ENCODE peak calls at places on chromosome 15, in six cellular contexts. One of them, this sample, is unnamed.

GRCh38 chr15:83613716-83614115 is 40.2 kb upstream of the ADAMTSL3 start:
- DNase-seq in cardiac fibroblast: no peak
- DNase-seq in upper lobe of right lung: no peak
- DNase-seq in neural crest cell: no peak
- DNase-seq in tibial artery: no peak
- DNase-seq in hepatocyte: no peak
- DNase-seq in this sample: peak

GRCh38 chr15:74428970-74429783 is 4.6 kb downstream of the SEMA7A start:
- DNase-seq in cardiac fibroblast: no peak
- DNase-seq in upper lobe of right lung: no peak
- DNase-seq in neural crest cell: no peak
- DNase-seq in tibial artery: no peak
- DNase-seq in hepatocyte: no peak
- DNase-seq in this sample: no peak

GRCh38 chr15:40937762-40938529 is 8.8 kb downstream of the DLL4 start:
- DNase-seq in cardiac fibroblast: no peak
- DNase-seq in upper lobe of right lung: no peak
- DNase-seq in neural crest cell: no peak
- DNase-seq in tibial artery: no peak
- DNase-seq in hepatocyte: no peak
- DNase-seq in this sample: no peak

GRCh38 chr15:99253381-99254090 is 2.3 kb downstream of the LRRC28 start:
- DNase-seq in cardiac fibroblast: peak
- DNase-seq in upper lobe of right lung: no peak
- DNase-seq in neural crest cell: no peak
- DNase-seq in tibial artery: no peak
- DNase-seq in hepatocyte: no peak
- DNase-seq in this sample: peak

GRCh38 chr15:74543583-74543982 is 2.6 kb downstream of the ARID3B start:
- DNase-seq in cardiac fibroblast: no peak
- DNase-seq in upper lobe of right lung: no peak
- DNase-seq in neural crest cell: no peak
- DNase-seq in tibial artery: no peak
- DNase-seq in hepatocyte: no peak
- DNase-seq in this sample: no peak

GRCh38 chr15:40458495-40459371 is 12.1 kb upstream of the CHST14 start:
- DNase-seq in cardiac fibroblast: no peak
- DNase-seq in upper lobe of right lung: peak
- DNase-seq in neural crest cell: no peak
- DNase-seq in tibial artery: no peak
- DNase-seq in hepatocyte: no peak
- DNase-seq in this sample: no peak

GRCh38 chr15:78992416-78993256 is 47.8 kb upstream of the CTSH start:
- DNase-seq in cardiac fibroblast: no peak
- DNase-seq in upper lobe of right lung: no peak
- DNase-seq in neural crest cell: no peak
- DNase-seq in tibial artery: peak
- DNase-seq in hepatocyte: no peak
- DNase-seq in this sample: peak

GRCh38 chr15:99566157-99566900 is 545 bp downstream of the MEF2A start:
- DNase-seq in cardiac fibroblast: no peak
- DNase-seq in upper lobe of right lung: peak
- DNase-seq in neural crest cell: peak
- DNase-seq in tibial artery: peak
- DNase-seq in hepatocyte: peak
- DNase-seq in this sample: no peak

GRCh38 chr15:99385865-99386264 is 134.6 kb downstream of the LRRC28 start:
- DNase-seq in cardiac fibroblast: peak
- DNase-seq in upper lobe of right lung: no peak
- DNase-seq in neural crest cell: no peak
- DNase-seq in tibial artery: peak
- DNase-seq in hepatocyte: peak
- DNase-seq in this sample: peak

GRCh38 chr15:32994810-32995424 is 199.6 kb downstream of the FMN1 start:
- DNase-seq in cardiac fibroblast: peak
- DNase-seq in upper lobe of right lung: no peak
- DNase-seq in neural crest cell: no peak
- DNase-seq in tibial artery: no peak
- DNase-seq in hepatocyte: peak
- DNase-seq in this sample: peak

GRCh38 chr15:32991544-32992192 is 202.8 kb downstream of the FMN1 start:
- DNase-seq in cardiac fibroblast: no peak
- DNase-seq in upper lobe of right lung: no peak
- DNase-seq in neural crest cell: no peak
- DNase-seq in tibial artery: no peak
- DNase-seq in hepatocyte: no peak
- DNase-seq in this sample: no peak

GRCh38 chr15:81480645-81481053 is 106.6 kb upstream of the TMC3 start:
- DNase-seq in cardiac fibroblast: peak
- DNase-seq in upper lobe of right lung: no peak
- DNase-seq in neural crest cell: peak
- DNase-seq in tibial artery: no peak
- DNase-seq in hepatocyte: peak
- DNase-seq in this sample: peak

GRCh38 chr15:37789881-37790280 is 144.6 kb upstream of the TMCO5A start:
- DNase-seq in cardiac fibroblast: peak
- DNase-seq in upper lobe of right lung: no peak
- DNase-seq in neural crest cell: no peak
- DNase-seq in tibial artery: no peak
- DNase-seq in hepatocyte: no peak
- DNase-seq in this sample: peak

GRCh38 chr15:78907577-78907976 is 34.9 kb downstream of the MORF4L1 start:
- DNase-seq in cardiac fibroblast: no peak
- DNase-seq in upper lobe of right lung: no peak
- DNase-seq in neural crest cell: no peak
- DNase-seq in tibial artery: no peak
- DNase-seq in hepatocyte: no peak
- DNase-seq in this sample: no peak

GRCh38 chr15:51103330-51103729 is 8.6 kb upstream of the TNFAIP8L3 start:
- DNase-seq in cardiac fibroblast: peak
- DNase-seq in upper lobe of right lung: no peak
- DNase-seq in neural crest cell: no peak
- DNase-seq in tibial artery: no peak
- DNase-seq in hepatocyte: no peak
- DNase-seq in this sample: peak

GRCh38 chr15:59292393-59292792 is 80.3 kb downstream of the MYO1E start:
- DNase-seq in cardiac fibroblast: peak
- DNase-seq in upper lobe of right lung: no peak
- DNase-seq in neural crest cell: peak
- DNase-seq in tibial artery: no peak
- DNase-seq in hepatocyte: no peak
- DNase-seq in this sample: peak

GRCh38 chr15:49712162-49712561 is 91.3 kb downstream of the DTWD1 start:
- DNase-seq in cardiac fibroblast: no peak
- DNase-seq in upper lobe of right lung: no peak
- DNase-seq in neural crest cell: no peak
- DNase-seq in tibial artery: no peak
- DNase-seq in hepatocyte: no peak
- DNase-seq in this sample: no peak

GRCh38 chr15:75840659-75841058 is 2.6 kb upstream of the UBE2Q2 start:
- DNase-seq in cardiac fibroblast: peak
- DNase-seq in upper lobe of right lung: no peak
- DNase-seq in neural crest cell: no peak
- DNase-seq in tibial artery: peak
- DNase-seq in hepatocyte: peak
- DNase-seq in this sample: peak

GRCh38 chr15:28942521-28943035 is 56.8 kb downstream of the APBA2 start:
- DNase-seq in cardiac fibroblast: no peak
- DNase-seq in upper lobe of right lung: peak
- DNase-seq in neural crest cell: no peak
- DNase-seq in tibial artery: peak
- DNase-seq in hepatocyte: no peak
- DNase-seq in this sample: no peak

GRCh38 chr15:35290301-35290721 is 205.2 kb upstream of the NANOGP8 start:
- DNase-seq in cardiac fibroblast: no peak
- DNase-seq in upper lobe of right lung: no peak
- DNase-seq in neural crest cell: no peak
- DNase-seq in tibial artery: no peak
- DNase-seq in hepatocyte: no peak
- DNase-seq in this sample: no peak

GRCh38 chr15:35288580-35288979 is 203.5 kb upstream of the NANOGP8 start:
- DNase-seq in cardiac fibroblast: no peak
- DNase-seq in upper lobe of right lung: no peak
- DNase-seq in neural crest cell: no peak
- DNase-seq in tibial artery: no peak
- DNase-seq in hepatocyte: no peak
- DNase-seq in this sample: no peak

GRCh38 chr15:35293353-35294130 is 208.4 kb upstream of the NANOGP8 start:
- DNase-seq in cardiac fibroblast: peak
- DNase-seq in upper lobe of right lung: no peak
- DNase-seq in neural crest cell: no peak
- DNase-seq in tibial artery: no peak
- DNase-seq in hepatocyte: peak
- DNase-seq in this sample: peak

GRCh38 chr15:35286721-35287120 is 201.6 kb upstream of the NANOGP8 start:
- DNase-seq in cardiac fibroblast: no peak
- DNase-seq in upper lobe of right lung: no peak
- DNase-seq in neural crest cell: no peak
- DNase-seq in tibial artery: no peak
- DNase-seq in hepatocyte: no peak
- DNase-seq in this sample: no peak

GRCh38 chr15:35289029-35289617 is 204.0 kb upstream of the NANOGP8 start:
- DNase-seq in cardiac fibroblast: peak
- DNase-seq in upper lobe of right lung: no peak
- DNase-seq in neural crest cell: no peak
- DNase-seq in tibial artery: no peak
- DNase-seq in hepatocyte: peak
- DNase-seq in this sample: peak
- TF ChIP-seq CTCF in cardiac fibroblast: peak
- TF ChIP-seq CTCF in upper lobe of right lung: peak
- TF ChIP-seq CTCF in neural crest cell: peak
- TF ChIP-seq CTCF in tibial artery: peak
- TF ChIP-seq CTCF in hepatocyte: peak
- TF ChIP-seq CTCF in this sample: peak

GRCh38 chr15:58227706-58228543 is 89.7 kb downstream of the AQP9 start:
- DNase-seq in cardiac fibroblast: peak
- DNase-seq in upper lobe of right lung: peak
- DNase-seq in neural crest cell: peak
- DNase-seq in tibial artery: peak
- DNase-seq in hepatocyte: peak
- DNase-seq in this sample: peak

GRCh38 chr15:58223432-58223831 is 85.3 kb downstream of the AQP9 start:
- DNase-seq in cardiac fibroblast: no peak
- DNase-seq in upper lobe of right lung: no peak
- DNase-seq in neural crest cell: no peak
- DNase-seq in tibial artery: no peak
- DNase-seq in hepatocyte: no peak
- DNase-seq in this sample: no peak

GRCh38 chr15:58221591-58222241 is 83.5 kb downstream of the AQP9 start:
- DNase-seq in cardiac fibroblast: peak
- DNase-seq in upper lobe of right lung: no peak
- DNase-seq in neural crest cell: no peak
- DNase-seq in tibial artery: no peak
- DNase-seq in hepatocyte: no peak
- DNase-seq in this sample: peak

GRCh38 chr15:58224068-58224467 is 85.9 kb downstream of the AQP9 start:
- DNase-seq in cardiac fibroblast: no peak
- DNase-seq in upper lobe of right lung: no peak
- DNase-seq in neural crest cell: no peak
- DNase-seq in tibial artery: no peak
- DNase-seq in hepatocyte: no peak
- DNase-seq in this sample: peak

DNA sequence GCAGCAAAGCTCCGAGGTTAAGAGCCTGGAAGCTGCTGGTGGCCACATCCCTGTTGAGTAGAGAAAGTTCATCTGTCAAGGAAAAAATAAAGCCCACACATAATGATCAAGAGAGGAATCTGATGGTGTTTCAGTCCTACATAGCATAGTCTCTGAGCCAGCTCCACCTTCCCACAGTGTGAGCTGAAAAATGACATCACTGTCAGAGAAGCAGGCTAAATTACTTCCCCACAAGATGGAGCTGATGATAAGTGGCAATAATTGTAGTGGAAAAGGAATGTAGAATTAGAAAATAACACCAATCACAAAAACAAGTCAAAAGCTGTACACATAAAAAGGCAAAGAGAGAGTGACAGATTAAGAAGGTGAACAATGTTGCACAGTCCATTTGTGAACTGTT is 84.5 kb downstream of the AQP9 start:
- DNase-seq in cardiac fibroblast: no peak
- DNase-seq in upper lobe of right lung: no peak
- DNase-seq in neural crest cell: no peak
- DNase-seq in tibial artery: no peak
- DNase-seq in hepatocyte: no peak
- DNase-seq in this sample: no peak
- TF ChIP-seq CTCF in cardiac fibroblast: no peak
- TF ChIP-seq CTCF in upper lobe of right lung: no peak
- TF ChIP-seq CTCF in neural crest cell: no peak
- TF ChIP-seq CTCF in tibial artery: no peak
- TF ChIP-seq CTCF in hepatocyte: no peak
- TF ChIP-seq CTCF in this sample: no peak

GRCh38 chr15:66484539-66485112 is 12.9 kb downstream of the SNAPC5 start:
- DNase-seq in cardiac fibroblast: no peak
- DNase-seq in upper lobe of right lung: no peak
- DNase-seq in neural crest cell: no peak
- DNase-seq in tibial artery: no peak
- DNase-seq in hepatocyte: no peak
- DNase-seq in this sample: no peak

GRCh38 chr15:66480267-66480666 is 17.3 kb downstream of the SNAPC5 start:
- DNase-seq in cardiac fibroblast: no peak
- DNase-seq in upper lobe of right lung: no peak
- DNase-seq in neural crest cell: no peak
- DNase-seq in tibial artery: no peak
- DNase-seq in hepatocyte: no peak
- DNase-seq in this sample: no peak

GRCh38 chr15:66482539-66482938 is 15.0 kb downstream of the SNAPC5 start:
- DNase-seq in cardiac fibroblast: no peak
- DNase-seq in upper lobe of right lung: no peak
- DNase-seq in neural crest cell: no peak
- DNase-seq in tibial artery: no peak
- DNase-seq in hepatocyte: no peak
- DNase-seq in this sample: no peak

GRCh38 chr15:66483131-66483566 is 14.4 kb downstream of the SNAPC5 start:
- DNase-seq in cardiac fibroblast: peak
- DNase-seq in upper lobe of right lung: peak
- DNase-seq in neural crest cell: no peak
- DNase-seq in tibial artery: no peak
- DNase-seq in hepatocyte: no peak
- DNase-seq in this sample: no peak

GRCh38 chr15:66481107-66481856 is 16.3 kb downstream of the SNAPC5 start:
- DNase-seq in cardiac fibroblast: no peak
- DNase-seq in upper lobe of right lung: no peak
- DNase-seq in neural crest cell: no peak
- DNase-seq in tibial artery: no peak
- DNase-seq in hepatocyte: peak
- DNase-seq in this sample: no peak
- TF ChIP-seq CTCF in cardiac fibroblast: no peak
- TF ChIP-seq CTCF in upper lobe of right lung: no peak
- TF ChIP-seq CTCF in neural crest cell: no peak
- TF ChIP-seq CTCF in tibial artery: no peak
- TF ChIP-seq CTCF in hepatocyte: no peak
- TF ChIP-seq CTCF in this sample: no peak

GRCh38 chr15:67884514-67885225 is 44.8 kb upstream of the RNU6-1 start:
- DNase-seq in cardiac fibroblast: peak
- DNase-seq in upper lobe of right lung: peak
- DNase-seq in neural crest cell: peak
- DNase-seq in tibial artery: peak
- DNase-seq in hepatocyte: peak
- DNase-seq in this sample: peak
- TF ChIP-seq CTCF in cardiac fibroblast: no peak
- TF ChIP-seq CTCF in upper lobe of right lung: no peak
- TF ChIP-seq CTCF in neural crest cell: no peak
- TF ChIP-seq CTCF in tibial artery: no peak
- TF ChIP-seq CTCF in hepatocyte: no peak
- TF ChIP-seq CTCF in this sample: no peak